ENCODE peak calls at places on chromosomes 16 and 17, in four cellular contexts. P is SK-N-SH, W is GM12878, M is K562. K is an unnamed sample.

GRCh38 chr17:80847506-80848230 is 144.0 kb upstream of the CHMP6 start:
- DNase-seq in P (no peak), W (no peak), M (peak), K (no peak)

GRCh38 chr17:80313160-80313829 is 52.6 kb downstream of the RNF213 start:
- DNase-seq in P (no peak), W (no peak), M (no peak), K (no peak)

GRCh38 chr17:63429766-63430165 is 16.3 kb downstream of the CYB561 start:
- DNase-seq in P (no peak), W (no peak), M (no peak), K (no peak)

GRCh38 chr16:1781758-1782407 is 488 bp downstream of the SPSB3 start:
- DNase-seq in P (peak), W (no peak), M (peak), K (peak)

GRCh38 chr16:26731729-26732128 is 335.0 kb upstream of the C16orf82 start:
- DNase-seq in P (no peak), W (no peak), M (no peak), K (no peak)

GRCh38 chr17:73389411-73389810 is 77.6 kb upstream of the CDC42EP4 start:
- DNase-seq in P (no peak), W (no peak), M (no peak), K (no peak)

GRCh38 chr16:75074415-75074793 is 42.2 kb downstream of the LDHD start:
- DNase-seq in P (no peak), W (no peak), M (no peak), K (no peak)

GRCh38 chr16:62036101-62036806 is at the start of gene CDH8:
- DNase-seq in P (peak), W (no peak), M (no peak), K (no peak)

GRCh38 chr16:61730997-61731396 is 305.2 kb downstream of the CDH8 start:
- DNase-seq in P (no peak), W (no peak), M (no peak), K (no peak)

GRCh38 chr17:22221344-22221743 is 529.0 kb downstream of the KCNJ18 start:
- DNase-seq in P (no peak), W (no peak), M (peak), K (no peak)

GRCh38 chr17:29620271-29620670 is 2.4 kb downstream of the CORO6 start:
- DNase-seq in P (no peak), W (no peak), M (no peak), K (peak)

GRCh38 chr16:396605-397004 is 394 bp upstream of the NME4 start:
- DNase-seq in P (peak), W (no peak), M (peak), K (peak)

GRCh38 chr16:23514381-23515152 is 4.3 kb upstream of the GGA2 start:
- DNase-seq in P (no peak), W (no peak), M (no peak), K (no peak)

GRCh38 chr17:5785867-5786509 is 201.7 kb upstream of the NLRP1 start:
- DNase-seq in P (no peak), W (peak), M (no peak), K (peak)

GRCh38 chr17:5788266-5788900 is 204.1 kb upstream of the NLRP1 start:
- DNase-seq in P (no peak), W (no peak), M (no peak), K (peak)

GRCh38 chr17:5785343-5785742 is 201.0 kb upstream of the NLRP1 start:
- DNase-seq in P (no peak), W (peak), M (no peak), K (peak)

GRCh38 chr17:5784791-5785190 is 200.5 kb upstream of the NLRP1 start:
- DNase-seq in P (no peak), W (no peak), M (no peak), K (no peak)

GRCh38 chr17:5786510-5786875 is 202.2 kb upstream of the NLRP1 start:
- DNase-seq in P (no peak), W (no peak), M (no peak), K (no peak)
- TF ChIP-seq MXI1 in P (no peak), W (no peak), M (no peak), K (no peak)

GRCh38 chr16:65782537-65783290 is 583.8 kb upstream of the CDH5 start:
- DNase-seq in P (no peak), W (no peak), M (no peak), K (peak)
- TF ChIP-seq MXI1 in P (no peak), W (no peak), M (no peak), K (no peak)

GRCh38 chr17:19389386-19389785 is 2.4 kb upstream of the MFAP4 start:
- DNase-seq in P (no peak), W (no peak), M (no peak), K (no peak)
- TF ChIP-seq MXI1 in P (no peak), W (no peak), M (no peak), K (no peak)

GRCh38 chr17:57480438-57481196 is 224.3 kb downstream of the MSI2 start:
- DNase-seq in P (peak), W (no peak), M (peak), K (peak)

GRCh38 chr17:57484081-57484666 is 227.9 kb downstream of the MSI2 start:
- DNase-seq in P (no peak), W (no peak), M (no peak), K (peak)

GRCh38 chr17:57478851-57479250 is 222.5 kb downstream of the MSI2 start:
- DNase-seq in P (no peak), W (no peak), M (no peak), K (no peak)

GRCh38 chr17:57482657-57483056 is 226.3 kb downstream of the MSI2 start:
- DNase-seq in P (no peak), W (no peak), M (no peak), K (peak)

GRCh38 chr17:57481901-57482300 is 225.6 kb downstream of the MSI2 start:
- DNase-seq in P (no peak), W (no peak), M (peak), K (peak)
- TF ChIP-seq MXI1 in P (no peak), W (no peak), M (peak), K (no peak)

GRCh38 chr17:76973040-76973439 is 104.8 kb downstream of the MGAT5B start:
- DNase-seq in P (no peak), W (no peak), M (no peak), K (no peak)
- TF ChIP-seq MXI1 in P (no peak), W (no peak), M (no peak), K (no peak)

GRCh38 chr16:77059441-77059840 is 131.5 kb upstream of the MON1B start:
- DNase-seq in P (no peak), W (no peak), M (no peak), K (no peak)
- TF ChIP-seq MXI1 in P (no peak), W (no peak), M (no peak), K (no peak)

GRCh38 chr17:33523577-33523981 is 230.5 kb upstream of the ASIC2 start:
- DNase-seq in P (no peak), W (no peak), M (no peak), K (no peak)
- TF ChIP-seq MXI1 in P (no peak), W (no peak), M (no peak), K (no peak)

DNA sequence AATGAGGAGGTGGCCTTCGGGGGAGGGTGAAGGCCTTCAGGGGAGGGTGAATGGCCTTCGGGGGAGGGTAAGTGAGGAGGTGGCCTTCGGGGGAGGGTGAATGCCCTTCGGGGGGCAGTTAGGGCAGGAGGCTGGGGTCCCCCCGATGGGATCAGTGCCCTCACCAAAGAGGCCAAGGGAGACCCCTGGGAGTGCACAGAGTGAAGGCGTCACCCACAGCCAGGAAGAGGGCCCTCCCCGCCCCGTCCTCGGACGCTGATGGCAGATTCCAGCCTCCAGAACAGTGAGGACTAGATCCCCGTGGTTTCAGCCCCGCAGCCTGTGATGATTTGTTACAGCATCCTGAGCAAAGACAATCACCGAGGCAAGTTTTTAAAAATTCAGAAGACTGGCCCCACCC is 40.5 kb upstream of the CBFA2T3 start:
- DNase-seq in P (no peak), W (no peak), M (no peak), K (no peak)
- TF ChIP-seq MXI1 in P (no peak), W (no peak), M (no peak), K (no peak)

GRCh38 chr16:50804290-50804907 is 62.5 kb downstream of the CYLD start:
- DNase-seq in P (no peak), W (no peak), M (no peak), K (no peak)
- TF ChIP-seq MXI1 in P (no peak), W (no peak), M (no peak), K (no peak)

K was measured in IMR-90.